ENCODE peak calls at places on chromosomes 6 and 20, in four cellular contexts. I, U, S and H are unnamed samples. For H3K9me3, the result is how much of the 10 kb centered on the place peaks cover.

GRCh38 chr20:36463212-36464061 is 77.9 kb upstream of the MYL9 start:
- DNase-seq in I (no peak), U (no peak), S (no peak), H (no peak)

GRCh38 chr6:35318200-35318844 is 20.7 kb downstream of the DEF6 start:
- DNase-seq in I (no peak), U (peak), S (peak), H (peak)

GRCh38 chr6:53179961-53180651 is 31.5 kb upstream of the GCM1 start:
- DNase-seq in I (peak), U (no peak), S (no peak), H (no peak)

GRCh38 chr6:84691978-84692623 is 72.3 kb downstream of the TBX18 start:
- DNase-seq in I (no peak), U (no peak), S (no peak), H (no peak)

GRCh38 chr20:19026901-19027644 is 185.4 kb upstream of the SLC24A3 start:
- DNase-seq in I (no peak), U (no peak), S (no peak), H (no peak)

GRCh38 chr6:154277578-154278128 is 79.0 kb downstream of the IPCEF1 start:
- DNase-seq in I (peak), U (no peak), S (no peak), H (no peak)

GRCh38 chr6:87731818-87732661 is 30.0 kb upstream of the AKIRIN2 start:
- DNase-seq in I (peak), U (peak), S (peak), H (peak)

GRCh38 chr6:16244869-16245451 is 6.6 kb downstream of the GMPR start:
- DNase-seq in I (no peak), U (no peak), S (no peak), H (no peak)

GRCh38 chr20:33309631-33310030 is 26.6 kb downstream of the BPIFB1 start:
- DNase-seq in I (no peak), U (no peak), S (no peak), H (no peak)

GRCh38 chr20:50015993-50016770 is 33.4 kb downstream of the SNAI1 start:
- DNase-seq in I (no peak), U (peak), S (no peak), H (no peak)

GRCh38 chr6:160174681-160175080 is 53.1 kb downstream of the SLC22A1 start:
- DNase-seq in I (no peak), U (no peak), S (no peak), H (no peak)

GRCh38 chr6:170177383-170178265 is 113.3 kb downstream of the DLL1 start:
- DNase-seq in I (peak), U (no peak), S (no peak), H (no peak)

GRCh38 chr6:166386111-166386510 is 3.4 kb upstream of the MPC1 start:
- DNase-seq in I (no peak), U (no peak), S (no peak), H (no peak)

GRCh38 chr6:53359843-53360834 is 11.4 kb upstream of the ELOVL5 start:
- DNase-seq in I (peak), U (peak), S (no peak), H (no peak)

GRCh38 chr20:20492521-20493334 is 124.8 kb downstream of the INSM1 start:
- DNase-seq in I (no peak), U (no peak), S (no peak), H (no peak)

GRCh38 chr6:142893088-142893487 is 51.9 kb downstream of the HIVEP2 start:
- DNase-seq in I (no peak), U (no peak), S (peak), H (no peak)

GRCh38 chr6:145483191-145483996 is 251.9 kb downstream of the EPM2A start:
- DNase-seq in I (no peak), U (peak), S (peak), H (no peak)

GRCh38 chr6:6654599-6655575 is 66.4 kb downstream of the LY86 start:
- DNase-seq in I (peak), U (no peak), S (no peak), H (no peak)

GRCh38 chr6:3023663-3024483 is 24.2 kb downstream of the NQO2 start:
- DNase-seq in I (peak), U (peak), S (peak), H (peak)

GRCh38 chr6:35449287-35449881 is 2.8 kb upstream of the FANCE start:
- DNase-seq in I (peak), U (peak), S (peak), H (peak)

GRCh38 chr6:127348046-127348661 is 4.7 kb upstream of the ECHDC1 start:
- DNase-seq in I (no peak), U (no peak), S (no peak), H (no peak)

GRCh38 chr20:15446373-15446772 is 1109.0 kb upstream of the FLRT3 start:
- DNase-seq in I (no peak), U (no peak), S (peak), H (no peak)

GRCh38 chr20:3115190-3116107 is 30.9 kb upstream of the AVP start:
- DNase-seq in I (peak), U (peak), S (peak), H (peak)

GRCh38 chr6:123030292-123030691 is 34.3 kb downstream of the CLVS2 start:
- DNase-seq in I (no peak), U (no peak), S (peak), H (no peak)

GRCh38 chr20:875115-875514 is 41.0 kb downstream of the ANGPT4 start:
- DNase-seq in I (no peak), U (no peak), S (no peak), H (no peak)

GRCh38 chr6:143329323-143329722 is 121.2 kb downstream of the ADAT2 start:
- DNase-seq in I (no peak), U (no peak), S (peak), H (no peak)

DNA sequence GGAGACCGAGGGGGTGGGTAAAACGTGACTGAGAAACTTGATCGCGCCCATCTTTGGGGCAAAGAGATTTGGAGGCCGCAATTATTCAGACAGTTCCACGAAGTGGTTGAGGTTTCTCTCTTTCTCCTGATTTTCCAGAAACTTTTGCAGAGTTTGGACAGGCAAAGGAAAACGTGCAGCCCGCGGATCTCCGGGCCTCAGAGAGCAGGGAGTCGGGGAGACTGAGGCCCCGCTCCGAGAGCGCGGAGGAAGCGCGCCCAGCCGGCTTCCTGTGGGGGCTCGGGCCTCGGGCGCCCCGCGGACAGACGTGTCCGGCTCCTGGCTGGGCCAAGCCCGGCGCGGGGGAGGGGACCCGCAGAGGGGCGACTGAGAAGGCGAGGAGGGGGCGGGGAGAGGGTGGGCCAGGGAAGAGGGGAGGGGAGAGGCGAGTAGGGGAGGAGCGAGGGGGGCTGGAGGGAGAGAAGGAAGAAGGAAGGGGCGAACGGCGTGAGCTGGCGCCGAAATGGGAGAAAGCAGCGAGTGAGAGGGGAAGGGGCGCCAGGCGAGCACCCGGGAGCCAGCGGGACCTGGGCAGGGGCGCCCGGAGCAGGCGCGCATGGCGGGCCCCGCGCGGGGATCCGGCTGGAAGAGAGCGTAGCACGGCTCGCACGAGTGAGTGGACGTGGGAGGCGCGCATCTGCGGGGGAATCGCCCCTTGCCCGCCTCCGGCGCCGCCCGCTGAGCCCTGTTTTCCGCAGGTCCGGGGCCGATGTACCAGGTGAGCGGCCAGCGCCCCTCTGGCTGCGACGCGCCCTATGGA is at the start of gene MDFI:
- DNase-seq in I (no peak), U (no peak), S (no peak), H (no peak)
- H3K4me3 ChIP-seq in I (no peak), U (no peak), S (peak), H (no peak)

DNA sequence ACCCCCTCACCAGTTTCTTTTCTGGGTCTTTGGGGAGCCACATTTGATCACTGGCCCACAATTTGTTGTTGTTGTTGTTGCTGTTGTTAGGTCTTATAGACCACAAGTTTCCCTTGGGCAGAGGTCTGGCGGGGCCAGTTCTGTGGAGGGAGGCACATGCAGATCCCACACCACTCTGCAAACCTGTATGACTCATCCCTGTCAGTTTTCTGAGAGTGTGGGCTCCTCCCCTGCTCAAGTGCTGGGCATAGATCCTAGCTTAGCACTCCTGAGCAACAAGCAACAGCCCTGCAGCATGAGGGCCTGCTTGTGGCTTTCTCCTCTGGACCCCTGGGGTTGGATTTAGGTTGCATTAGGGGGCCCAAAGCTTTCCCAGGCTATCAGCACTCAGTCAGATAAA is 411.1 kb upstream of the HTR1E start:
- DNase-seq in I (no peak), U (no peak), S (no peak), H (no peak)
- H3K9me3 ChIP-seq in I (under half), U (under half), S (under half), H (under half)

GRCh38 chr6:20583447-20583806 is 49.2 kb downstream of the CDKAL1 start:
- DNase-seq in I (no peak), U (no peak), S (no peak), H (no peak)
- H3K4me3 ChIP-seq in I (no peak), U (no peak), S (no peak), H (no peak)

GRCh38 chr20:30595698-30596097 is 661.8 kb upstream of the DEFB115 start:
- DNase-seq in I (no peak), U (no peak), S (no peak), H (no peak)

GRCh38 chr20:30601974-30602373 is 655.5 kb upstream of the DEFB115 start:
- DNase-seq in I (no peak), U (no peak), S (no peak), H (no peak)

GRCh38 chr20:30599990-30600389 is 657.5 kb upstream of the DEFB115 start:
- DNase-seq in I (no peak), U (no peak), S (no peak), H (no peak)

GRCh38 chr20:30602424-30602823 is 655.0 kb upstream of the DEFB115 start:
- DNase-seq in I (no peak), U (no peak), S (no peak), H (no peak)

DNA sequence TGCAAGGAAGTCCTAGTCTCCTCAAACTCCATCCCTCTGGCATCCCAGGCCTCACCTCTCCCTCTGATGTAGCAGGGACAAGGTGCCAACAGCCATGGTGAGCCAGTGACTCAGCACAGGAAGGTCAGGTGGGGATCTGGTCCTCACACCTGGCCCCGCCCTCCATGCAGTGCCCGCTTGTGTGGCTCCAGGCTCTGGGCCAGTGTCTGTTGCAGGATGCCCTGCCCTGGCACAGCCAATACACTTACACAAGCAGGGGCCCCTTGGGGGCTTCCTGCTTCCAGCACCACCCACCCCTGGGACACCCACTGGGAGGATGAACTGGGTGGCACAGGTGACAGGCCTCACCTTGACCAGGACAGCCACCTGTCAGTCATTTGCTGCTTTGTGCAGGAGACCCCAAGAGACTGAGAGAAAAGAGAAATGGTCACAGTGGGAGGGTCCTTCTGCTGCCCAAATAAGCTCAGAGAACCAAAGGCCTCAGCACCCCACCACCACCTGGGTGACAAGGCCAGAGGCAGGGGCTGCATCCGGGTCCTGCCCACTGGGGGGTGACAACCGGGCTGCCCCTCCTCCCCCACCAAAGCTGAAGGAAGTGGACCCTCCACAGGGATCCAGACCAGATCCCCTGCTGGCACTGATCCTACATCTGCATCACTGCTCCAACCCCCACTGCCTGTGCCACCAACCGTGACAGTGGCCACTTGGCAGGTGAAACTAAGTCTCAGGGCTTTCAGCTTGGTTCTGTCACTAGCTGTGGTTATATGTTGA is 658.8 kb upstream of the DEFB115 start:
- DNase-seq in I (no peak), U (no peak), S (no peak), H (no peak)
- H3K9me3 ChIP-seq in I (under half), U (under half), S (under half), H (half or more)

GRCh38 chr6:30888472-30889137 is 4.3 kb downstream of the DDR1 start:
- DNase-seq in I (no peak), U (peak), S (peak), H (no peak)
- H3K4me3 ChIP-seq in I (no peak), U (no peak), S (no peak), H (no peak)

GRCh38 chr20:21607971-21608735 is 94.3 kb upstream of the NKX2-2 start:
- DNase-seq in I (no peak), U (no peak), S (peak), H (no peak)
- H3K9me3 ChIP-seq in I (under half), U (under half), S (under half), H (under half)

GRCh38 chr6:27668442-27669275 is 195.8 kb upstream of the ZNF184 start:
- DNase-seq in I (no peak), U (peak), S (peak), H (no peak)

GRCh38 chr6:27669798-27670301 is 196.9 kb upstream of the ZNF184 start:
- DNase-seq in I (no peak), U (no peak), S (no peak), H (no peak)

GRCh38 chr6:27667651-27668441 is 194.9 kb upstream of the ZNF184 start:
- DNase-seq in I (no peak), U (no peak), S (no peak), H (no peak)

GRCh38 chr6:27667016-27667415 is 194.1 kb upstream of the ZNF184 start:
- DNase-seq in I (no peak), U (no peak), S (no peak), H (no peak)

DNA sequence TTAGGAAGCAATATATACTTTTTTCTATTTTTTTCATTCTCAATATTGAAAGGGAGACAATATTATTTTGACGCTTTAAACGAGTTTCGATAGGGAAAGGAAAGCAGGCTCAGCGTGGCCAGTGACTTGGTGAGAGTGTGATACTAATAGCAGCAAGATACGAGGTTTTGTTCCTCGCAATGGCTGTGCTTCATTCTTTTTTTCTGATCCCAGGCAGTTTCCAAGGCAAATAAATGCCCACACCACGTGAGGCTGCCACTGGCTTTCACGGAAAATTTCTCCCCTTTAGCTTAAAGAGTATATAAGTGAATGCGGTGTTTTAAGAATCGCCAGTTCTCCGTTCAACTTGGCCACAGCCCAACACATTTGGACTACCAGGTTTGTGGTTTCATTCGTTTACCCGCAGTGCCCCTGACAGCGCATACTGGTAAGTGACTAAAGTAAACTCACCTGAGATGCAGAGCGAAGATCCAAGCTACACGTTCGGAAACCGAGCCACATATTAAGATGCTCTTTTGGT is 196.4 kb upstream of the ZNF184 start:
- DNase-seq in I (no peak), U (no peak), S (peak), H (no peak)
- H3K4me3 ChIP-seq in I (no peak), U (no peak), S (peak), H (peak)

GRCh38 chr6:168368971-168369370 is 49.4 kb upstream of the DACT2 start:
- DNase-seq in I (no peak), U (no peak), S (no peak), H (no peak)
- H3K9me3 ChIP-seq in I (under half), U (under half), S (under half), H (half or more)

GRCh38 chr6:156953125-156953477 is 175.9 kb downstream of the ARID1B start:
- DNase-seq in I (no peak), U (no peak), S (no peak), H (no peak)
- H3K4me3 ChIP-seq in I (no peak), U (peak), S (peak), H (peak)

GRCh38 chr20:41600926-41601631 is 17.1 kb downstream of the CHD6 start:
- DNase-seq in I (no peak), U (no peak), S (no peak), H (no peak)
- H3K9me3 ChIP-seq in I (under half), U (under half), S (under half), H (under half)